ENCODE peak calls at places on chromosomes 2 and 18, in eight cellular contexts. One of them, this sample, is unnamed. For H3K4me1 and H3K36me3, the result is how much of the 10 kb centered on the place peaks cover.

GRCh38 chr2:6917761-6918421 is 679 bp downstream of the RNF144A start:
- DNase-seq in aorta: peak
- DNase-seq in pancreas: no peak
- DNase-seq in right lobe of liver: peak
- DNase-seq in iPS DF 6.9: no peak
- DNase-seq in transverse colon: peak
- DNase-seq in heart right ventricle: no peak
- DNase-seq in neuronal stem cell: peak
- DNase-seq in this sample: no peak

GRCh38 chr2:3606370-3607124 is 11.6 kb downstream of the COLEC11 start:
- DNase-seq in iPS DF 6.9: no peak
- DNase-seq in right lobe of liver: no peak
- DNase-seq in neuronal stem cell: no peak
- DNase-seq in aorta: peak
- DNase-seq in transverse colon: no peak
- DNase-seq in pancreas: no peak
- DNase-seq in heart right ventricle: no peak
- DNase-seq in this sample: peak

GRCh38 chr18:62716679-62717058 is 1.3 kb downstream of the PHLPP1 start:
- DNase-seq in transverse colon: peak
- DNase-seq in neuronal stem cell: peak
- DNase-seq in right lobe of liver: peak
- DNase-seq in iPS DF 6.9: no peak
- DNase-seq in heart right ventricle: peak
- DNase-seq in aorta: peak
- DNase-seq in pancreas: peak
- DNase-seq in this sample: no peak

GRCh38 chr2:146123714-146124113 is 1603.8 kb upstream of the ZEB2 start:
- DNase-seq in pancreas: no peak
- DNase-seq in right lobe of liver: no peak
- DNase-seq in iPS DF 6.9: no peak
- DNase-seq in transverse colon: no peak
- DNase-seq in aorta: no peak
- DNase-seq in heart right ventricle: no peak
- DNase-seq in neuronal stem cell: no peak
- DNase-seq in this sample: no peak

GRCh38 chr2:179981085-179981484 is 26.0 kb downstream of the CWC22 start:
- DNase-seq in pancreas: no peak
- DNase-seq in neuronal stem cell: no peak
- DNase-seq in iPS DF 6.9: no peak
- DNase-seq in aorta: no peak
- DNase-seq in right lobe of liver: no peak
- DNase-seq in transverse colon: no peak
- DNase-seq in heart right ventricle: no peak
- DNase-seq in this sample: no peak

GRCh38 chr2:223519471-223519870 is 82.7 kb downstream of the SCG2 start:
- DNase-seq in pancreas: no peak
- DNase-seq in neuronal stem cell: no peak
- DNase-seq in right lobe of liver: no peak
- DNase-seq in aorta: no peak
- DNase-seq in iPS DF 6.9: no peak
- DNase-seq in heart right ventricle: no peak
- DNase-seq in transverse colon: no peak
- DNase-seq in this sample: no peak

GRCh38 chr2:228938629-228939028 is 332.5 kb downstream of the PID1 start:
- DNase-seq in heart right ventricle: no peak
- DNase-seq in right lobe of liver: no peak
- DNase-seq in iPS DF 6.9: no peak
- DNase-seq in pancreas: no peak
- DNase-seq in neuronal stem cell: no peak
- DNase-seq in transverse colon: no peak
- DNase-seq in aorta: no peak
- DNase-seq in this sample: no peak

GRCh38 chr2:239295377-239296019 is 105.3 kb downstream of the HDAC4 start:
- DNase-seq in aorta: no peak
- DNase-seq in neuronal stem cell: no peak
- DNase-seq in pancreas: no peak
- DNase-seq in heart right ventricle: no peak
- DNase-seq in right lobe of liver: no peak
- DNase-seq in transverse colon: no peak
- DNase-seq in iPS DF 6.9: no peak
- DNase-seq in this sample: no peak

GRCh38 chr18:57776767-57777166 is 26.3 kb downstream of the ATP8B1 start:
- DNase-seq in aorta: no peak
- DNase-seq in pancreas: no peak
- DNase-seq in heart right ventricle: no peak
- DNase-seq in neuronal stem cell: no peak
- DNase-seq in transverse colon: no peak
- DNase-seq in iPS DF 6.9: no peak
- DNase-seq in right lobe of liver: no peak
- DNase-seq in this sample: no peak

GRCh38 chr18:10442551-10442971 is 11.9 kb upstream of the APCDD1 start:
- DNase-seq in transverse colon: no peak
- DNase-seq in right lobe of liver: no peak
- DNase-seq in aorta: no peak
- DNase-seq in iPS DF 6.9: no peak
- DNase-seq in pancreas: no peak
- DNase-seq in neuronal stem cell: no peak
- DNase-seq in heart right ventricle: no peak
- DNase-seq in this sample: no peak

GRCh38 chr2:180696005-180696404 is 284.4 kb upstream of the UBE2E3 start:
- DNase-seq in aorta: no peak
- DNase-seq in pancreas: no peak
- DNase-seq in transverse colon: no peak
- DNase-seq in neuronal stem cell: no peak
- DNase-seq in right lobe of liver: no peak
- DNase-seq in iPS DF 6.9: no peak
- DNase-seq in heart right ventricle: no peak
- DNase-seq in this sample: no peak

GRCh38 chr18:12403601-12404506 is 3.9 kb upstream of the PRELID3A start:
- DNase-seq in iPS DF 6.9: no peak
- DNase-seq in neuronal stem cell: no peak
- DNase-seq in heart right ventricle: no peak
- DNase-seq in aorta: peak
- DNase-seq in right lobe of liver: no peak
- DNase-seq in pancreas: no peak
- DNase-seq in transverse colon: no peak
- DNase-seq in this sample: no peak

GRCh38 chr2:9647884-9648283 is 17.1 kb upstream of the YWHAQ start:
- DNase-seq in heart right ventricle: no peak
- DNase-seq in iPS DF 6.9: no peak
- DNase-seq in transverse colon: no peak
- DNase-seq in aorta: no peak
- DNase-seq in pancreas: no peak
- DNase-seq in right lobe of liver: no peak
- DNase-seq in neuronal stem cell: no peak
- DNase-seq in this sample: no peak

GRCh38 chr2:39234754-39235153 is 9.0 kb downstream of the CDKL4 start:
- DNase-seq in heart right ventricle: no peak
- DNase-seq in iPS DF 6.9: no peak
- DNase-seq in right lobe of liver: no peak
- DNase-seq in aorta: no peak
- DNase-seq in pancreas: no peak
- DNase-seq in transverse colon: no peak
- DNase-seq in neuronal stem cell: no peak
- DNase-seq in this sample: no peak

GRCh38 chr2:40251146-40251545 is 200.7 kb downstream of the SLC8A1 start:
- DNase-seq in transverse colon: no peak
- DNase-seq in pancreas: peak
- DNase-seq in heart right ventricle: no peak
- DNase-seq in aorta: no peak
- DNase-seq in right lobe of liver: no peak
- DNase-seq in neuronal stem cell: peak
- DNase-seq in iPS DF 6.9: no peak
- DNase-seq in this sample: no peak

GRCh38 chr2:97724946-97725688 is 11.7 kb downstream of the ZAP70 start:
- DNase-seq in transverse colon: no peak
- DNase-seq in iPS DF 6.9: no peak
- DNase-seq in neuronal stem cell: no peak
- DNase-seq in aorta: peak
- DNase-seq in heart right ventricle: no peak
- DNase-seq in pancreas: no peak
- DNase-seq in right lobe of liver: peak
- DNase-seq in this sample: no peak

GRCh38 chr2:97722227-97722626 is 8.9 kb downstream of the ZAP70 start:
- DNase-seq in heart right ventricle: no peak
- DNase-seq in right lobe of liver: peak
- DNase-seq in pancreas: no peak
- DNase-seq in aorta: no peak
- DNase-seq in neuronal stem cell: no peak
- DNase-seq in transverse colon: no peak
- DNase-seq in iPS DF 6.9: no peak
- DNase-seq in this sample: no peak

GRCh38 chr2:97724073-97724410 is 10.7 kb downstream of the ZAP70 start:
- DNase-seq in pancreas: no peak
- DNase-seq in heart right ventricle: no peak
- DNase-seq in aorta: peak
- DNase-seq in iPS DF 6.9: no peak
- DNase-seq in right lobe of liver: peak
- DNase-seq in neuronal stem cell: no peak
- DNase-seq in transverse colon: no peak
- DNase-seq in this sample: no peak

GRCh38 chr2:97724501-97724900 is 11.1 kb downstream of the ZAP70 start:
- DNase-seq in heart right ventricle: no peak
- DNase-seq in neuronal stem cell: no peak
- DNase-seq in right lobe of liver: no peak
- DNase-seq in transverse colon: no peak
- DNase-seq in aorta: peak
- DNase-seq in iPS DF 6.9: no peak
- DNase-seq in pancreas: no peak
- DNase-seq in this sample: no peak

GRCh38 chr2:97723156-97724072 is 10.0 kb downstream of the ZAP70 start:
- DNase-seq in neuronal stem cell: no peak
- DNase-seq in right lobe of liver: peak
- DNase-seq in iPS DF 6.9: no peak
- DNase-seq in heart right ventricle: no peak
- DNase-seq in transverse colon: no peak
- DNase-seq in pancreas: no peak
- DNase-seq in aorta: peak
- DNase-seq in this sample: no peak
- H3K4me1 ChIP-seq in neuronal stem cell: under half
- H3K4me1 ChIP-seq in right lobe of liver: under half
- H3K4me1 ChIP-seq in iPS DF 6.9: under half
- H3K4me1 ChIP-seq in heart right ventricle: under half
- H3K4me1 ChIP-seq in transverse colon: under half
- H3K4me1 ChIP-seq in pancreas: under half
- H3K4me1 ChIP-seq in aorta: under half
- H3K4me1 ChIP-seq in this sample: under half

DNA sequence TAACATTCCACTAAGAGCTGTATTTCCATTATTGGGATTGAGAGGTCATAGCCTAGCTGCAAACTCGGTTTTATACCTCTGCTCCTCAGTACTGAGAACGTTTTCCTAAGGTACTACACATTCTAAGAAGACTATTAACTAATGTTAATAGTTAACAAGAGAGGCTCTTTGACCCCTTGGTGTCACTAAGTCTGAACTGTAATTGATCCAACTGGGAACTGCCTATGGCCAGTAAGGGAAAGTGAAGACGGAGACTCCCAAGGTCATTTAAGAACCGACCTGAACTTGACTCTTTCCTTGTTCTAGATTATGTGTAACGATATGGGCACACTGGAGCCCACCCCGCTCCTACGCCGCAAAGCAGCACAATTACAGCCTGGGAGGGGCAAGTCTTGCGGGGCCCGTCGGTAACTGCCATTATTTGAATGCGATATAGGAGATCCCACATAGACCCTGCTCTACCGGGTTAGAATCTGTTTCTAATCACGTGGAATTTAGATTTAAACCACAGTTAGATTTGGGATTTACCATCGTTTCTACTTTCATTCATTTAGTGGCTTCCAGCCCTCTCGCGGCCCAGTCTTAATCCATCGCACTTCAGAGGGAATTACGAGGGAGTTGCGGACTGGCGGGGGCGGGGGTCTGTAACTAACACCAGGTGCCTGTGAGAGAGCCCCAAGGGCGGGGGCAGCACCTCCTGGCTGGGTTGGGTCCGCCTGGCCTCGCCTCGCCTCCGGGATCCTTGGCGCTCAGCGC is 84.1 kb upstream of the EPB41L3 start:
- DNase-seq in transverse colon: peak
- DNase-seq in neuronal stem cell: no peak
- DNase-seq in heart right ventricle: peak
- DNase-seq in aorta: no peak
- DNase-seq in iPS DF 6.9: no peak
- DNase-seq in right lobe of liver: no peak
- DNase-seq in pancreas: peak
- DNase-seq in this sample: no peak
- H3K27ac ChIP-seq in transverse colon: peak
- H3K27ac ChIP-seq in neuronal stem cell: no peak
- H3K27ac ChIP-seq in heart right ventricle: peak
- H3K27ac ChIP-seq in aorta: no peak
- H3K27ac ChIP-seq in iPS DF 6.9: no peak
- H3K27ac ChIP-seq in right lobe of liver: no peak
- H3K27ac ChIP-seq in pancreas: no peak
- H3K27ac ChIP-seq in this sample: peak

GRCh38 chr2:215419113-215419512 is 16.8 kb downstream of the FN1 start:
- DNase-seq in heart right ventricle: no peak
- DNase-seq in pancreas: no peak
- DNase-seq in iPS DF 6.9: no peak
- DNase-seq in right lobe of liver: no peak
- DNase-seq in transverse colon: no peak
- DNase-seq in aorta: no peak
- DNase-seq in neuronal stem cell: no peak
- DNase-seq in this sample: no peak

GRCh38 chr2:215422676-215423075 is 13.2 kb downstream of the FN1 start:
- DNase-seq in right lobe of liver: no peak
- DNase-seq in heart right ventricle: no peak
- DNase-seq in transverse colon: no peak
- DNase-seq in neuronal stem cell: no peak
- DNase-seq in iPS DF 6.9: no peak
- DNase-seq in pancreas: no peak
- DNase-seq in aorta: no peak
- DNase-seq in this sample: no peak

GRCh38 chr2:215421859-215422461 is 13.9 kb downstream of the FN1 start:
- DNase-seq in right lobe of liver: no peak
- DNase-seq in heart right ventricle: no peak
- DNase-seq in transverse colon: no peak
- DNase-seq in pancreas: no peak
- DNase-seq in neuronal stem cell: no peak
- DNase-seq in aorta: no peak
- DNase-seq in iPS DF 6.9: no peak
- DNase-seq in this sample: no peak

GRCh38 chr2:215419769-215420470 is 15.9 kb downstream of the FN1 start:
- DNase-seq in aorta: no peak
- DNase-seq in heart right ventricle: no peak
- DNase-seq in neuronal stem cell: no peak
- DNase-seq in transverse colon: no peak
- DNase-seq in pancreas: no peak
- DNase-seq in right lobe of liver: no peak
- DNase-seq in iPS DF 6.9: no peak
- DNase-seq in this sample: no peak

GRCh38 chr2:215420471-215420935 is 15.4 kb downstream of the FN1 start:
- DNase-seq in neuronal stem cell: no peak
- DNase-seq in transverse colon: no peak
- DNase-seq in iPS DF 6.9: no peak
- DNase-seq in right lobe of liver: peak
- DNase-seq in pancreas: no peak
- DNase-seq in aorta: no peak
- DNase-seq in heart right ventricle: no peak
- DNase-seq in this sample: no peak
- H3K36me3 ChIP-seq in neuronal stem cell: under half
- H3K36me3 ChIP-seq in transverse colon: under half
- H3K36me3 ChIP-seq in iPS DF 6.9: under half
- H3K36me3 ChIP-seq in right lobe of liver: under half
- H3K36me3 ChIP-seq in pancreas: under half
- H3K36me3 ChIP-seq in aorta: under half
- H3K36me3 ChIP-seq in heart right ventricle: under half
- H3K36me3 ChIP-seq in this sample: under half

GRCh38 chr2:46042711-46043110 is 254.5 kb upstream of the EPAS1 start:
- DNase-seq in iPS DF 6.9: no peak
- DNase-seq in pancreas: no peak
- DNase-seq in transverse colon: no peak
- DNase-seq in aorta: no peak
- DNase-seq in neuronal stem cell: no peak
- DNase-seq in heart right ventricle: no peak
- DNase-seq in right lobe of liver: no peak
- DNase-seq in this sample: no peak
- H3K4me1 ChIP-seq in iPS DF 6.9: under half
- H3K4me1 ChIP-seq in pancreas: under half
- H3K4me1 ChIP-seq in transverse colon: half or more
- H3K4me1 ChIP-seq in aorta: under half
- H3K4me1 ChIP-seq in neuronal stem cell: under half
- H3K4me1 ChIP-seq in heart right ventricle: under half
- H3K4me1 ChIP-seq in right lobe of liver: under half
- H3K4me1 ChIP-seq in this sample: under half

This sample was measured in right atrium auricular region.